ENCODE peak calls at places on chromosomes 7 and 10, in eight cellular contexts. W is sigmoid colon, Q is IMR-90, N is OCI-LY7, K is heart right ventricle, Y is lung, R is stomach, M is pancreas. S is an unnamed sample. For H3K4me1, the result is how much of the 10 kb centered on the place peaks cover.

GRCh38 chr10:53770903-53771302 is 998.3 kb upstream of the MBL2 start:
- DNase-seq in N (no peak), R (no peak), W (no peak), K (no peak), Q (no peak), Y (no peak), M (no peak), S (no peak)

GRCh38 chr10:35821339-35821911 is 179.3 kb upstream of the FZD8 start:
- DNase-seq in N (no peak), R (no peak), W (no peak), M (no peak), Y (no peak), K (no peak), Q (no peak), S (no peak)

GRCh38 chr10:97134202-97134601 is 51.6 kb downstream of the SLIT1 start:
- DNase-seq in M (no peak), Y (no peak), K (no peak), R (no peak), N (no peak), W (no peak), Q (no peak), S (peak)

GRCh38 chr10:70499829-70500167 is 21.2 kb downstream of the PALD1 start:
- DNase-seq in Y (no peak), R (no peak), M (no peak), K (no peak), W (no peak), Q (no peak), N (peak), S (no peak)

GRCh38 chr10:128711776-128712175 is 585.6 kb upstream of the MKI67 start:
- DNase-seq in M (no peak), N (no peak), K (no peak), Q (no peak), R (no peak), W (no peak), Y (no peak), S (no peak)

GRCh38 chr7:116354546-116355422 is 144.4 kb downstream of the TES start:
- DNase-seq in W (peak), N (no peak), R (peak), Y (peak), K (peak), Q (peak), M (peak), S (peak)

GRCh38 chr10:124511205-124512039 is 49.8 kb downstream of the LHPP start:
- DNase-seq in Y (no peak), K (no peak), W (peak), R (no peak), M (no peak), N (no peak), Q (no peak), S (no peak)

GRCh38 chr7:103539875-103540274 is 93.9 kb upstream of the SLC26A5 start:
- DNase-seq in Q (no peak), K (no peak), N (no peak), W (no peak), R (no peak), M (no peak), Y (no peak), S (no peak)

GRCh38 chr10:100347568-100348195 is 649 bp downstream of the SCD start:
- DNase-seq in R (no peak), W (no peak), Y (no peak), N (peak), Q (no peak), M (no peak), K (no peak), S (no peak)

GRCh38 chr7:55092186-55092976 is 73.6 kb downstream of the EGFR start:
- DNase-seq in K (no peak), Y (no peak), W (no peak), R (no peak), M (no peak), N (no peak), Q (peak), S (no peak)

GRCh38 chr7:130292682-130293257 is at the start of gene CPA4:
- DNase-seq in Y (no peak), W (no peak), K (no peak), M (peak), Q (peak), R (no peak), N (no peak), S (no peak)

GRCh38 chr10:70328987-70329386 is 45.2 kb upstream of the NPFFR1 start:
- DNase-seq in K (no peak), Y (no peak), Q (peak), N (no peak), W (no peak), R (no peak), M (no peak), S (no peak)

GRCh38 chr7:152761116-152761748 is 1.7 kb downstream of the ACTR3B start:
- DNase-seq in M (no peak), N (no peak), W (no peak), R (no peak), Y (no peak), K (no peak), Q (peak), S (no peak)

GRCh38 chr7:130394421-130395188 is 14.3 kb downstream of the CPA1 start:
- DNase-seq in K (no peak), N (no peak), Y (no peak), W (no peak), M (no peak), Q (no peak), R (no peak), S (no peak)

GRCh38 chr10:43046288-43046991 is 30.4 kb upstream of the RET start:
- DNase-seq in W (peak), M (no peak), N (no peak), Q (no peak), K (no peak), Y (no peak), R (peak), S (peak)

GRCh38 chr10:17290226-17290625 is 62.2 kb downstream of the VIM start:
- DNase-seq in W (no peak), M (peak), Y (no peak), N (peak), Q (peak), K (no peak), R (no peak), S (no peak)

GRCh38 chr7:20831451-20831850 is 44.8 kb upstream of the SP8 start:
- DNase-seq in K (no peak), W (no peak), M (no peak), Y (no peak), R (no peak), Q (no peak), N (no peak), S (no peak)

GRCh38 chr7:32108651-32109050 is 38.4 kb upstream of the PDE1C start:
- DNase-seq in Y (no peak), R (no peak), M (no peak), W (no peak), N (no peak), Q (no peak), K (peak), S (no peak)

GRCh38 chr10:94677691-94678090 is 5.8 kb upstream of the CYP2C18 start:
- DNase-seq in R (peak), Q (no peak), K (no peak), W (no peak), Y (no peak), M (no peak), N (peak), S (no peak)

GRCh38 chr7:82595176-82595575 is 151.6 kb upstream of the CACNA2D1 start:
- DNase-seq in M (no peak), Y (no peak), N (no peak), R (no peak), K (no peak), W (no peak), Q (no peak), S (no peak)

GRCh38 chr7:139647085-139647484 is 123.6 kb downstream of the CLEC2L start:
- DNase-seq in M (no peak), R (no peak), Y (no peak), K (no peak), W (no peak), N (no peak), Q (no peak), S (no peak)

GRCh38 chr10:107971973-107972372 is 807.5 kb upstream of the SORCS1 start:
- DNase-seq in Y (no peak), W (no peak), R (no peak), K (no peak), N (no peak), Q (no peak), M (no peak), S (no peak)

GRCh38 chr7:139828880-139829653 is at the start of gene TBXAS1:
- DNase-seq in M (peak), Q (peak), R (peak), K (no peak), Y (peak), W (no peak), N (peak), S (no peak)

DNA sequence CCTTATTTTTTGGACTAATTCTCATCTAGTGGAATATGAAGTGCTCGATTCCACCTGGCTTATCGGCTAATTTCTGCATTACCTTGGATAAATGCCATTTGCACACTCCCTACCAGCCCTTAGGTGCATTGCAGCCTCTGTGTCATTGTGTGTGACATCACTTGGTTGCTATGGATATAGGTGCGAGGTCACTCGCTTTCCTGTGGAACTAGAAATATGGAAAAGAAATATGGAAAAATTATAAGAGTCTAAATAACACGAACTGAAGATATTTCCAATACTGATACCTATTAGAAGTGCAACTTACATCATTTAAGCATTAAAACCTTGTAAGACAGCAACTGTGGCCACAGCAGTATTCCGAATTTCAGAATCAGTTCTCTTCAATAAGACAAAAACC is 2.0 kb downstream of the YWHAG start:
- DNase-seq in Q (peak), K (no peak), R (no peak), W (peak), Y (no peak), N (peak), M (peak), S (no peak)
- H3K4me3 ChIP-seq in Q (peak), K (peak), R (peak), W (no peak), Y (no peak), N (peak), M (no peak), S (peak)

GRCh38 chr10:33862706-33863105 is 528.2 kb upstream of the NRP1 start:
- DNase-seq in W (no peak), M (no peak), Q (no peak), N (no peak), R (no peak), K (no peak), Y (no peak), S (no peak)
- H3K4me1 ChIP-seq in W (under half), M (under half), Q (under half), N (under half), R (under half), K (under half), Y (under half), S (under half)

DNA sequence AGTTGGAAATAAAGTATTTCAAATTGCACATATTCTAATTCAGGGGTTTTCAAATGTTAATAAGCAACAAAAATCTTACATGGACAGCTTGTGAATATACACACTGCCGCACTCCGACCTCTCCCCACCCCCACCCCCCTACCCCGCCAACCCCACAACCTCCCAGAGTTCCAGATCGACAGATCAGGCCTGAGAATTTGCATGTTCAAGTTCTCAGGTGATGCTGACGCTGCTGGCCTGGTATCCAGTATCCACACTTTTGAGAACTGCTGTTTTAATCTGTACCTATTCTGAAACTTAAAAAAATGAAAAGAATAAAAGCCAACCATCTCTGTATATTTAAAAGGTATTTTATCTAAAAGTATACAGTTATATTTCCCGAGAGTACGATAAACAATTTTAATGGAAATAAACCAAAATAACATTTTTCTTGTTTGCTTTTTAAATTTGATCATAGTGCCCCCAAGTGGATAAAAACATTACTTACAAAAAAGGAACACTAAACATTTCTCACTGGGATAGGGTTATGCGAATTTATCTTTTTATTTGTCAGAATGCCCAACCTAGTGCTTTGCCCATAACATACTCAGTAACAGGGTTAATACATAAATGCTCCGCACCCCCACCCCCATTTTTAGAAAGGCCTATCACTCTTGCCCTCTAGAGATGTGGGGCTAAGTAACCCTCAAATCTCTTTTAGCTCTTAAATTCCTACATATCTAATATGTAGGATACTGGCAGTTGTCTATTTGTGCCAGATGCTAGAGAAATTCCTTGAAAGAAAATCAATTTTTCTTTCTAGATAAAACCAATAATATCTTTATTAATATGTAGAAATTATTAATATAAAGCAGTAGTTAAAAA is 166.3 kb downstream of the RNF133 start:
- DNase-seq in Y (no peak), Q (peak), N (no peak), M (no peak), R (no peak), W (no peak), K (no peak), S (no peak)
- TF ChIP-seq CTCF in Y (no peak), Q (peak), N (peak), M (peak), R (no peak), W (peak), K (no peak), S (no peak)

DNA sequence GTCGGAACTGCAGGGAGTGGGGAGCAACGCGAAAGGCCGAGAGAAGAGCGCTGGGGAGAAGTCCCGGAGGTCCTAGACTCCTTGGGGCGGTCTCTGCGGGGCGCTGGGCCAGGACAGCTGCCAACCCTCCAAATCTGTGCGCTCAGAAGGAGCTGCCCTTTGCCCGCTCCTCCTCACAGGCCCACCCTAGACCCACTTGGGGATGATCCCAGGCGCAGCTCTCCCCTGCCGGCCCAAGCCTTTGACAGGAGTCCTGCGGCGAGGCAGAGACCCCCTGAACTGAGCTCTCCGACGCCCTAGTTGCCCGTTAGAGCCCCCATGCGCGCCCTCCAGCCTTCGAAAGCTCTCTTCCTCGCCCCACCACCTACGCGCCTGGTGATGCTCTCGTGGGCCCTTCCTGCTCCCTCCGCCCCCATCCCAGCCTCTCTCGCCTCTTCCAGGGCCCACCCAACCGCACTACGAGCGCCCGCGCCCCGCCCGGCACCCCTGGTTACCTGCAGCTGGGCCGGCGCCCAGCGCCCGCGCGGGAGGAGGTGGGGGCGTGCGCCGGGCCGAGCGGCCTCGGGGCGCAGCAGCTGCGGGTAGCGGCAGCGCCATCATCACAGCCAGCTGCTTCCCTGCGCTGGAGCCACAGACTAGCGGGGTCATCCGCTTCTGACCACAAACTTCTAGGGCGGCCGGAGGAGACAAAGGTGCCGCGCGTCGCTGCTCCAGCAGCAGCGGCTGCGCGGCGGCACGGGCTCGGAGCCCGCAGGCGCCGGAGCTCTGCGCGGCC is 353.4 kb downstream of the DNAJB6 start:
- DNase-seq in Q (no peak), M (no peak), Y (no peak), K (no peak), W (no peak), R (no peak), N (no peak), S (peak)
- H3K4me3 ChIP-seq in Q (no peak), M (no peak), Y (peak), K (peak), W (no peak), R (peak), N (no peak), S (no peak)

GRCh38 chr10:71845410-71846406 is 5.3 kb downstream of the PSAP start:
- DNase-seq in K (no peak), N (no peak), M (no peak), W (no peak), R (no peak), Y (no peak), Q (peak), S (no peak)

GRCh38 chr10:71842856-71843530 is 8.1 kb downstream of the PSAP start:
- DNase-seq in M (no peak), N (no peak), Y (no peak), W (no peak), K (no peak), R (no peak), Q (no peak), S (peak)

GRCh38 chr10:71846816-71847215 is 4.2 kb downstream of the PSAP start:
- DNase-seq in N (peak), K (no peak), R (no peak), M (peak), Q (no peak), W (no peak), Y (no peak), S (no peak)

GRCh38 chr10:71844084-71844483 is 7.0 kb downstream of the PSAP start:
- DNase-seq in K (no peak), M (no peak), R (no peak), Q (no peak), N (no peak), W (no peak), Y (no peak), S (peak)

GRCh38 chr10:71844695-71845094 is 6.4 kb downstream of the PSAP start:
- DNase-seq in Y (no peak), N (no peak), K (no peak), W (no peak), M (no peak), Q (no peak), R (no peak), S (no peak)
- H3K4me1 ChIP-seq in Y (under half), N (half or more), K (half or more), W (under half), M (half or more), Q (under half), R (half or more), S (under half)

GRCh38 chr10:10677479-10677878 is 340.2 kb upstream of the CELF2 start:
- DNase-seq in Q (peak), W (no peak), N (peak), M (peak), Y (peak), R (peak), K (peak), S (no peak)
- TF ChIP-seq CTCF in Q (peak), W (no peak), N (peak), M (no peak), Y (peak), R (no peak), K (peak), S (peak)

GRCh38 chr10:33005322-33006282 is 47.6 kb upstream of the ITGB1 start:
- DNase-seq in M (peak), R (peak), K (peak), N (peak), Q (peak), Y (peak), W (peak), S (peak)
- H3K4me3 ChIP-seq in M (no peak), R (peak), K (peak), N (peak), Q (peak), Y (no peak), W (peak), S (peak)

S was measured in kidney.